ENCODE peak calls at places on chromosomes 2 and 18, in eight cellular contexts. M is K562, D is A549, C is GM12878, A is HepG2, U is H1, J is WTC11, H is SK-N-SH. G is an unnamed sample.

GRCh38 chr2:134131681-134132486 is 122.0 kb upstream of the MGAT5 start:
- DNase-seq in U (no peak), A (no peak), H (no peak), C (no peak), M (no peak), D (no peak), J (no peak), G (no peak)

GRCh38 chr2:161075701-161076100 is 84.5 kb upstream of the TANK start:
- DNase-seq in A (no peak), U (no peak), D (no peak), J (no peak), C (no peak), M (no peak), H (no peak), G (no peak)

GRCh38 chr2:219418155-219418569 is at the start of gene DES:
- DNase-seq in A (no peak), J (no peak), H (no peak), D (no peak), U (no peak), C (no peak), M (no peak), G (no peak)

GRCh38 chr2:144381716-144382115 is 138.2 kb downstream of the ZEB2 start:
- DNase-seq in D (no peak), J (no peak), U (no peak), C (no peak), A (no peak), M (no peak), H (no peak), G (no peak)

GRCh38 chr2:20191714-20192569 is 33.0 kb downstream of the SDC1 start:
- DNase-seq in M (no peak), A (no peak), J (no peak), H (no peak), U (no peak), C (no peak), D (no peak), G (no peak)

GRCh38 chr2:69033427-69034095 is 20.6 kb downstream of the ANTXR1 start:
- DNase-seq in C (no peak), J (no peak), U (no peak), M (no peak), H (no peak), D (no peak), A (no peak), G (peak)

GRCh38 chr2:127598711-127599110 is 47.2 kb upstream of the GPR17 start:
- DNase-seq in C (no peak), A (no peak), H (no peak), U (no peak), D (no peak), J (no peak), M (no peak), G (no peak)

GRCh38 chr2:62306751-62307468 is 111.0 kb downstream of the B3GNT2 start:
- DNase-seq in D (no peak), C (peak), H (no peak), J (no peak), U (no peak), M (no peak), A (no peak), G (peak)

GRCh38 chr2:20108655-20109396 is 57.4 kb upstream of the LAPTM4A start:
- DNase-seq in U (no peak), C (no peak), A (peak), M (no peak), D (no peak), J (no peak), H (no peak), G (peak)

GRCh38 chr18:20960735-20961134 is 150.9 kb downstream of the ROCK1 start:
- DNase-seq in D (no peak), H (no peak), C (no peak), M (no peak), U (no peak), J (no peak), A (no peak), G (no peak)

GRCh38 chr2:173347305-173348168 is 7.1 kb upstream of the CDCA7 start:
- DNase-seq in D (no peak), M (no peak), C (peak), U (no peak), J (no peak), A (peak), H (no peak), G (no peak)

GRCh38 chr18:35661483-35662146 is 80.1 kb downstream of the GALNT1 start:
- DNase-seq in J (no peak), M (no peak), H (peak), A (peak), C (no peak), D (no peak), U (no peak), G (no peak)

GRCh38 chr2:63984606-63985359 is 34.4 kb downstream of the VPS54 start:
- DNase-seq in U (no peak), A (peak), H (no peak), C (no peak), D (no peak), J (no peak), M (no peak), G (no peak)

GRCh38 chr18:5894613-5895299 is 566 bp downstream of the TMEM200C start:
- DNase-seq in C (no peak), J (peak), A (no peak), D (no peak), M (no peak), H (peak), U (no peak), G (peak)

GRCh38 chr18:8121942-8122480 is 487.2 kb upstream of the RAB12 start:
- DNase-seq in H (no peak), J (no peak), D (no peak), A (no peak), C (no peak), M (no peak), U (peak), G (peak)

GRCh38 chr18:58842978-58843661 is 21.6 kb upstream of the ZNF532 start:
- DNase-seq in U (no peak), H (no peak), J (no peak), M (no peak), C (no peak), A (no peak), D (no peak), G (no peak)

GRCh38 chr18:45621068-45621511 is 5.8 kb downstream of the SLC14A2 start:
- DNase-seq in H (peak), U (no peak), M (peak), J (peak), D (peak), C (no peak), A (peak), G (peak)

GRCh38 chr2:235494716-235495372 is 1.0 kb downstream of the AGAP1 start:
- DNase-seq in J (no peak), C (no peak), A (no peak), M (peak), D (no peak), U (no peak), H (peak), G (peak)

GRCh38 chr2:138819964-138820363 is 39.8 kb upstream of the NXPH2 start:
- DNase-seq in U (no peak), A (no peak), M (no peak), C (no peak), J (no peak), D (no peak), H (no peak), G (no peak)

GRCh38 chr2:152792973-152793372 is 74.6 kb downstream of the ARL6IP6 start:
- DNase-seq in U (no peak), D (no peak), J (no peak), C (no peak), M (no peak), H (no peak), A (no peak), G (no peak)

GRCh38 chr18:74963820-74964446 is 245.0 kb downstream of the PTGR3 start:
- DNase-seq in M (peak), J (peak), D (no peak), U (peak), A (peak), C (no peak), H (peak), G (peak)

GRCh38 chr18:58359226-58360019 is 269.5 kb downstream of the ALPK2 start:
- DNase-seq in D (no peak), M (no peak), U (no peak), H (no peak), J (no peak), A (no peak), C (no peak), G (peak)

GRCh38 chr2:38076250-38076709 is 329 bp upstream of the CYP1B1 start:
- DNase-seq in J (peak), A (no peak), M (no peak), U (peak), D (peak), C (no peak), H (peak), G (peak)

GRCh38 chr18:33745396-33745795 is 167.4 kb downstream of the ASXL3 start:
- DNase-seq in U (no peak), D (no peak), J (no peak), A (no peak), M (no peak), C (no peak), H (no peak), G (no peak)

GRCh38 chr2:100124746-100125145 is 17.6 kb downstream of the AFF3 start:
- DNase-seq in M (no peak), U (no peak), J (no peak), D (no peak), H (no peak), C (no peak), A (no peak), G (no peak)

GRCh38 chr2:189836644-189837043 is 52.4 kb downstream of the PMS1 start:
- DNase-seq in H (no peak), C (no peak), M (no peak), D (peak), U (no peak), A (no peak), J (no peak), G (peak)

GRCh38 chr18:46570666-46571065 is 86.4 kb downstream of the LOXHD1 start:
- DNase-seq in H (no peak), D (no peak), J (no peak), M (no peak), U (no peak), A (no peak), C (no peak), G (no peak)

GRCh38 chr18:13568443-13569392 is 157.6 kb downstream of the FAM210A start:
- DNase-seq in A (peak), C (peak), U (no peak), D (no peak), J (no peak), M (no peak), H (no peak), G (no peak)
- TF ChIP-seq USF2 in A (no peak), C (no peak), U (no peak), D (no peak), J (no peak), M (no peak), H (no peak), G (no peak)

GRCh38 chr2:112584891-112585250 is 462 bp downstream of the CHCHD5 start:
- DNase-seq in C (no peak), J (no peak), U (no peak), A (no peak), H (no peak), M (no peak), D (no peak), G (no peak)

GRCh38 chr2:112584134-112584890 is at the start of gene CHCHD5:
- DNase-seq in C (peak), D (peak), M (peak), H (peak), A (peak), J (peak), U (peak), G (peak)

GRCh38 chr2:112583497-112584133 is 794 bp upstream of the CHCHD5 start:
- DNase-seq in J (no peak), D (peak), C (no peak), M (peak), U (no peak), H (peak), A (peak), G (no peak)

GRCh38 chr2:112580084-112580483 is 4.3 kb upstream of the CHCHD5 start:
- DNase-seq in J (no peak), D (no peak), M (no peak), H (no peak), U (no peak), C (no peak), A (no peak), G (no peak)

DNA sequence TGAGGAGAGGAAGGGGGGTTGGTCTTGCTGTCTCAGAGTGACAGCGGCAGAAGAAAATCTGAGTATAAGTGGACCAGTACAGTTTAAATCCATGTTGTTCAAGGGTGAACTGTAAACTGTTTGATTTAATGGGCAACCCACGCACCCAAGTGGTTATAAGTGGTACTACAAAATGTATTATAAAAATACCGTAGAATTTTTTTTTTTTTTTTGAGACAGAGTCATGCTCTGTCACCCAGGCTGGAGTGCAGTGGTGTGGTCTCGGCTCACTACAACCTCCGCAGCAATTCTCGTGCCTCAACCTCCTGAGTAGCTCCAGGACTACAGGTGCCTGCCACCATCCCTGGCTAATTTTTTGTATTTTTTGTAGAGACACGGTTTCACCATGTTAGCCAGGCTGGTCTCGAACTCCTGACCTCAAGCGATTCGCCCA is 2.1 kb upstream of the CHCHD5 start:
- DNase-seq in J (no peak), C (no peak), M (peak), A (peak), H (peak), D (no peak), U (no peak), G (peak)
- TF ChIP-seq USF2 in J (no peak), C (no peak), M (no peak), A (no peak), H (no peak), D (no peak), U (no peak), G (no peak)

DNA sequence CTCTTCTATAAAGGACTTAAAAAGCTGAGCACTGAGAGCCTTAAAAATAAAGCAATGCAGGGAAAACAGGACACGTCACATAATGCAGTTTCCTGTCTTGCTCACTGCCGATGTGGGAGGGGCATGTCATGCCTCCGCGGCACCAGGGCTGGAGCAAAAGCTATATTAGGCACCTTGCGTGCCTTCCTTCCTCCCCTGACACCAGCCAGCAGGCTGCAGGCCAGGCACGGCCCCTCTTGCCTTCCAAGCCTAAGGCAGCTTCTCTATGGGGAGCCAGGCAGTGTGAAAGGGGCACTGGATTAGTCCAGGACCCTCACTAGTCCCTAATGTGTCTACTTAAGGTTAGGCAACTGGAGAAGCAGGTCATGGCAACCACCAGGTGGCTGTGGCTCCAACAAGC is 26.3 kb downstream of the MRPL35 start:
- DNase-seq in A (no peak), U (no peak), M (no peak), C (peak), J (no peak), H (no peak), D (no peak), G (no peak)
- TF ChIP-seq USF2 in A (no peak), U (no peak), M (no peak), C (no peak), J (no peak), H (no peak), D (no peak), G (no peak)

GRCh38 chr2:237705225-237705524 is 77.8 kb downstream of the LRRFIP1 start:
- DNase-seq in H (no peak), C (no peak), A (no peak), D (no peak), U (no peak), M (no peak), J (no peak), G (peak)

GRCh38 chr2:237702439-237703397 is 75.3 kb downstream of the LRRFIP1 start:
- DNase-seq in A (no peak), H (peak), D (no peak), C (no peak), M (no peak), U (no peak), J (peak), G (peak)

GRCh38 chr2:237701859-237702370 is 74.5 kb downstream of the LRRFIP1 start:
- DNase-seq in H (peak), A (no peak), U (no peak), C (no peak), M (no peak), J (no peak), D (no peak), G (no peak)

GRCh38 chr2:237706257-237706656 is 78.9 kb downstream of the LRRFIP1 start:
- DNase-seq in D (no peak), H (no peak), J (no peak), M (no peak), A (no peak), C (no peak), U (no peak), G (no peak)

GRCh38 chr2:237704476-237705224 is 77.3 kb downstream of the LRRFIP1 start:
- DNase-seq in H (no peak), C (no peak), J (no peak), D (no peak), M (no peak), U (no peak), A (no peak), G (peak)
- TF ChIP-seq USF2 in H (no peak), C (no peak), J (no peak), D (no peak), M (no peak), U (no peak), A (no peak), G (peak)